ENCODE peak calls at places on chromosomes 11 and 22, in five cellular contexts. One of them, this sample, is unnamed. For H3K4me1, the result is how much of the 10 kb centered on the place peaks cover.

GRCh38 chr11:98099371-98099770 is 921.4 kb upstream of the CNTN5 start:
- DNase-seq in lung: no peak
- DNase-seq in IMR-90: no peak
- DNase-seq in stomach: no peak
- DNase-seq in H1: no peak
- DNase-seq in this sample: no peak

GRCh38 chr11:119729581-119730346 is 764 bp upstream of the NECTIN1 start:
- DNase-seq in lung: peak
- DNase-seq in IMR-90: peak
- DNase-seq in stomach: peak
- DNase-seq in H1: peak
- DNase-seq in this sample: peak

GRCh38 chr11:28384418-28384817 is 276.2 kb downstream of the METTL15 start:
- DNase-seq in lung: no peak
- DNase-seq in IMR-90: peak
- DNase-seq in stomach: no peak
- DNase-seq in H1: no peak
- DNase-seq in this sample: no peak

GRCh38 chr11:76410771-76411423 is 29.8 kb downstream of the GVQW3 start:
- DNase-seq in lung: no peak
- DNase-seq in IMR-90: no peak
- DNase-seq in stomach: no peak
- DNase-seq in H1: peak
- DNase-seq in this sample: no peak

GRCh38 chr11:93570759-93571413 is 27.7 kb upstream of the SMCO4 start:
- DNase-seq in lung: no peak
- DNase-seq in IMR-90: peak
- DNase-seq in stomach: no peak
- DNase-seq in H1: no peak
- DNase-seq in this sample: peak

GRCh38 chr22:49951001-49951677 is 9.4 kb upstream of the PIM3 start:
- DNase-seq in lung: peak
- DNase-seq in IMR-90: peak
- DNase-seq in stomach: peak
- DNase-seq in H1: no peak
- DNase-seq in this sample: no peak

GRCh38 chr22:31291716-31292644 is at the start of gene PIK3IP1:
- DNase-seq in lung: peak
- DNase-seq in IMR-90: peak
- DNase-seq in stomach: peak
- DNase-seq in H1: peak
- DNase-seq in this sample: peak

GRCh38 chr11:18329196-18329870 is 7.0 kb downstream of the GTF2H1 start:
- DNase-seq in lung: no peak
- DNase-seq in IMR-90: no peak
- DNase-seq in stomach: no peak
- DNase-seq in H1: no peak
- DNase-seq in this sample: no peak

GRCh38 chr11:45054956-45055355 is 91.5 kb upstream of the PRDM11 start:
- DNase-seq in lung: no peak
- DNase-seq in IMR-90: no peak
- DNase-seq in stomach: no peak
- DNase-seq in H1: no peak
- DNase-seq in this sample: no peak

GRCh38 chr11:87281496-87281895 is 243.8 kb downstream of the TMEM135 start:
- DNase-seq in lung: no peak
- DNase-seq in IMR-90: peak
- DNase-seq in stomach: no peak
- DNase-seq in H1: no peak
- DNase-seq in this sample: no peak

GRCh38 chr22:38518620-38519019 is 12.5 kb upstream of the DDX17 start:
- DNase-seq in lung: no peak
- DNase-seq in IMR-90: no peak
- DNase-seq in stomach: no peak
- DNase-seq in H1: no peak
- DNase-seq in this sample: no peak

GRCh38 chr11:116396332-116396731 is 376.5 kb downstream of the BUD13 start:
- DNase-seq in lung: no peak
- DNase-seq in IMR-90: no peak
- DNase-seq in stomach: no peak
- DNase-seq in H1: no peak
- DNase-seq in this sample: no peak

GRCh38 chr11:31509017-31509411 is 408 bp downstream of the IMMP1L start:
- DNase-seq in lung: no peak
- DNase-seq in IMR-90: no peak
- DNase-seq in stomach: no peak
- DNase-seq in H1: no peak
- DNase-seq in this sample: no peak

GRCh38 chr11:9078113-9079041 is 13.0 kb downstream of the SCUBE2 start:
- DNase-seq in lung: no peak
- DNase-seq in IMR-90: peak
- DNase-seq in stomach: no peak
- DNase-seq in H1: peak
- DNase-seq in this sample: no peak

GRCh38 chr11:102763440-102763839 is 17.0 kb downstream of the MMP10 start:
- DNase-seq in lung: no peak
- DNase-seq in IMR-90: peak
- DNase-seq in stomach: no peak
- DNase-seq in H1: no peak
- DNase-seq in this sample: no peak

GRCh38 chr22:40534379-40535188 is 101.9 kb downstream of the MRTFA start:
- DNase-seq in lung: no peak
- DNase-seq in IMR-90: peak
- DNase-seq in stomach: no peak
- DNase-seq in H1: no peak
- DNase-seq in this sample: peak

GRCh38 chr11:82831364-82831763 is 68.9 kb downstream of the PRCP start:
- DNase-seq in lung: no peak
- DNase-seq in IMR-90: no peak
- DNase-seq in stomach: no peak
- DNase-seq in H1: no peak
- DNase-seq in this sample: no peak

GRCh38 chr22:24503851-24504170 is 8.7 kb downstream of the UPB1 start:
- DNase-seq in lung: no peak
- DNase-seq in IMR-90: no peak
- DNase-seq in stomach: peak
- DNase-seq in H1: no peak
- DNase-seq in this sample: no peak

GRCh38 chr11:64864473-64865285 is 13.7 kb downstream of the EHD1 start:
- DNase-seq in lung: no peak
- DNase-seq in IMR-90: peak
- DNase-seq in stomach: no peak
- DNase-seq in H1: no peak
- DNase-seq in this sample: no peak
- H3K4me1 ChIP-seq in lung: under half
- H3K4me1 ChIP-seq in IMR-90: under half
- H3K4me1 ChIP-seq in stomach: half or more
- H3K4me1 ChIP-seq in H1: under half
- H3K4me1 ChIP-seq in this sample: under half

GRCh38 chr22:32814289-32814865 is 12.9 kb downstream of the TIMP3 start:
- DNase-seq in lung: no peak
- DNase-seq in IMR-90: no peak
- DNase-seq in stomach: no peak
- DNase-seq in H1: no peak
- DNase-seq in this sample: no peak
- H3K4me1 ChIP-seq in lung: under half
- H3K4me1 ChIP-seq in IMR-90: under half
- H3K4me1 ChIP-seq in stomach: half or more
- H3K4me1 ChIP-seq in H1: under half
- H3K4me1 ChIP-seq in this sample: under half

GRCh38 chr11:64619811-64620285 is 28.8 kb downstream of the SLC22A12 start:
- DNase-seq in lung: peak
- DNase-seq in IMR-90: peak
- DNase-seq in stomach: no peak
- DNase-seq in H1: no peak
- DNase-seq in this sample: peak

GRCh38 chr11:64624869-64625481 is 34.0 kb downstream of the SLC22A12 start:
- DNase-seq in lung: no peak
- DNase-seq in IMR-90: no peak
- DNase-seq in stomach: no peak
- DNase-seq in H1: no peak
- DNase-seq in this sample: no peak

GRCh38 chr11:64620286-64620962 is 29.4 kb downstream of the SLC22A12 start:
- DNase-seq in lung: no peak
- DNase-seq in IMR-90: no peak
- DNase-seq in stomach: no peak
- DNase-seq in H1: no peak
- DNase-seq in this sample: no peak

GRCh38 chr11:64621283-64622019 is 30.4 kb downstream of the SLC22A12 start:
- DNase-seq in lung: no peak
- DNase-seq in IMR-90: no peak
- DNase-seq in stomach: no peak
- DNase-seq in H1: no peak
- DNase-seq in this sample: no peak

DNA sequence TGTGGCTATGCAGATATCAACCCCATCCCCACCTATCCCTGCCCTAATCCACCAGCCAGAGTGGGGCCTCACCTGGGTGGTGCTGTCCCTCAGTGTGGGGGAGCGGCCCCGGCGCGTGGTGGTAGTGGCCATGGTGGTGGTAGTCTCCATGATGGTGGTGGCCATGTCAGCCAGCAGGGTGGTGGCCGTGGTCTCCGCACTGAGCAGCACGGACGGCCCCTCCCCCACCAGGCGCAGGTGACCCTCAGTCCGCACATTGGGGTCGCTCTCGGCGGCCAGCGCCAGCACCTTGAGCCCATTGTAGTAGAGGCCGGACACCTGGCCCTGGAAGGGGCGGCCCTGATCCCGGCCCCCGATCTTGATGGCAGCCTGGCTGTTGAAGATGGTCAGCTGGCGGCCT is 31.7 kb downstream of the SLC22A12 start:
- DNase-seq in lung: no peak
- DNase-seq in IMR-90: no peak
- DNase-seq in stomach: no peak
- DNase-seq in H1: no peak
- DNase-seq in this sample: no peak
- H3K4me1 ChIP-seq in lung: under half
- H3K4me1 ChIP-seq in IMR-90: under half
- H3K4me1 ChIP-seq in stomach: under half
- H3K4me1 ChIP-seq in H1: under half
- H3K4me1 ChIP-seq in this sample: under half

DNA sequence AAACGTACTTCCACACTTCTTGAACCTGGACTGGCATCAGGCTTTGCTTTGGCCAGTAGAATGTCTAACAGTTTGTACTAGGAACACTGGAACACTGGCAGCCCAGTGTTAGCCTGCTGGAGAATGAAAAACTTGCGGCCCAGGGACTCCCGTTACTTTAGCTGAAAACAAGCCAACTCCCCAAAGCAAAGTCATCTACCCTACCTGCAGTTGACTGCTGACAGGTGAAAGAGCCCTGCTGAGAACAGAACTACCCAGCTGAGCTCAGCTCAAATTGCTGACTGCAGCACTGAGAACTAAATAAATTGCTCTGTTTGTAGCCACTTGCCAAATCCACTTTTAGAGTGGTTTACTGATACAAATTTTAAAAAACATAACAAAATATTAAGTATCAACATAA is 342.5 kb downstream of the LRRC4C start:
- DNase-seq in lung: no peak
- DNase-seq in IMR-90: no peak
- DNase-seq in stomach: no peak
- DNase-seq in H1: peak
- DNase-seq in this sample: peak
- H3K4me1 ChIP-seq in lung: under half
- H3K4me1 ChIP-seq in IMR-90: under half
- H3K4me1 ChIP-seq in stomach: under half
- H3K4me1 ChIP-seq in H1: under half
- H3K4me1 ChIP-seq in this sample: under half

GRCh38 chr22:29040385-29041275 is 21.0 kb downstream of the C22orf31 start:
- DNase-seq in lung: peak
- DNase-seq in IMR-90: peak
- DNase-seq in stomach: peak
- DNase-seq in H1: no peak
- DNase-seq in this sample: peak
- H3K4me1 ChIP-seq in lung: under half
- H3K4me1 ChIP-seq in IMR-90: under half
- H3K4me1 ChIP-seq in stomach: under half
- H3K4me1 ChIP-seq in H1: under half
- H3K4me1 ChIP-seq in this sample: under half

GRCh38 chr11:17117262-17117661 is 39.8 kb upstream of the RPS13 start:
- DNase-seq in lung: no peak
- DNase-seq in IMR-90: no peak
- DNase-seq in stomach: no peak
- DNase-seq in H1: no peak
- DNase-seq in this sample: no peak
- H3K4me1 ChIP-seq in lung: under half
- H3K4me1 ChIP-seq in IMR-90: under half
- H3K4me1 ChIP-seq in stomach: under half
- H3K4me1 ChIP-seq in H1: under half
- H3K4me1 ChIP-seq in this sample: under half

DNA sequence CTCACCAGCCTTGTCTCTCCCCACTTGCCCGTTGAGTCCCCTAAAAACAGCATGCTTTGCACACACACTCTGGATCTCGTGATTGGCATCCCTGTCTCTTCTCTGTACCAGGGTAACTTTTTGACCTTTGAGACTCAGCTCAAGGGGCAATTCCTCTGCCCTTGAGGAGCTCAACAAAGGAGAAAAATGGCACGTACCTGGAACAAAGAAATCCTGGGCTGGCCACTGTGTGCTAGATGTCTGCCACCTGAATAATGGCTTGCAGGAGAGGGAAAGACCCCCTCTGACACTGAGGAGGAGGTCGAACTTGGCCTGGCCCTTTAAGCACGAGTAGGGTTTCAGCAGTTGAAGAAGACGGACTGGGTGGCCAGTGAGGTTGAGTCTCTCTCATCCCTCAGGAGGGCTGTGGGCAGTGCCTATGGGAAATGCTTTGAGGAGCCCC is 5.8 kb downstream of the UBE2L3 start:
- DNase-seq in lung: no peak
- DNase-seq in IMR-90: no peak
- DNase-seq in stomach: no peak
- DNase-seq in H1: no peak
- DNase-seq in this sample: no peak
- H3K4me1 ChIP-seq in lung: under half
- H3K4me1 ChIP-seq in IMR-90: under half
- H3K4me1 ChIP-seq in stomach: half or more
- H3K4me1 ChIP-seq in H1: under half
- H3K4me1 ChIP-seq in this sample: under half

DNA sequence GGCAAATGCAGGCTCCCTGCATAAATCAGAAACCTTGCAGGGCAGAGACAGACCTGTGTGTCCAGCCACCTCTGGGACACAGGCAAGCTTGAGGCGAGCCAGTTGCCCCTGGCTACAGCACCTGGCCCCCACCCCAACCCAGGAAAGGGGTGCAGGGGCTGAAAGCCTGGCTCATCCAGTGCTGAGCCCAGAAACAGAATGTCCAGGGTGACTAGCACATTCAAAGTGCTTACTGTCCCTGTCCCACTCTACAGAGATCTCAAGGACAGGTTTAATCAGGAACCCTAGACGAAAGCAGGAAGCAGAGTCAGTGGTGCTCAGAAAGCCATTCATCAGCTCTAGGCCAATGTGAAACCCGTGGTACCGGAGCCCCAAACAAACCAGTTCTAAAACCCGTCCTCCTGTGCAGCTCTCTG is 31.9 kb downstream of the PLEKHA7 start:
- DNase-seq in lung: no peak
- DNase-seq in IMR-90: no peak
- DNase-seq in stomach: peak
- DNase-seq in H1: no peak
- DNase-seq in this sample: no peak
- H3K4me1 ChIP-seq in lung: under half
- H3K4me1 ChIP-seq in IMR-90: under half
- H3K4me1 ChIP-seq in stomach: half or more
- H3K4me1 ChIP-seq in H1: under half
- H3K4me1 ChIP-seq in this sample: under half

This sample was measured in mesendoderm.